ENCODE peak calls at places on chromosomes 2 and 18, in six cellular contexts. One of them, this sample, is unnamed.

GRCh38 chr2:222943820-222944219 is 83.0 kb downstream of the ACSL3 start:
- DNase-seq in A549: no peak
- DNase-seq in mucosa of gallbladder: no peak
- DNase-seq in cardiac muscle cell: peak; percentile 19
- DNase-seq in heart left ventricle: no peak
- DNase-seq in ovary: no peak
- DNase-seq in this sample: no peak

GRCh38 chr2:134465228-134465627 is 211.4 kb downstream of the MGAT5 start:
- DNase-seq in A549: no peak
- DNase-seq in mucosa of gallbladder: no peak
- DNase-seq in cardiac muscle cell: no peak
- DNase-seq in heart left ventricle: peak; percentile 9
- DNase-seq in ovary: no peak
- DNase-seq in this sample: peak; percentile 10

GRCh38 chr2:201858781-201859180 is 52.4 kb downstream of the CDK15 start:
- DNase-seq in A549: no peak
- DNase-seq in mucosa of gallbladder: no peak
- DNase-seq in cardiac muscle cell: peak; percentile 56
- DNase-seq in heart left ventricle: no peak
- DNase-seq in ovary: peak; percentile 57
- DNase-seq in this sample: peak; percentile 28

GRCh38 chr2:206422493-206422892 is 20.8 kb upstream of the ADAM23 start:
- DNase-seq in A549: no peak
- DNase-seq in mucosa of gallbladder: no peak
- DNase-seq in cardiac muscle cell: peak; percentile 80
- DNase-seq in heart left ventricle: no peak
- DNase-seq in ovary: no peak
- DNase-seq in this sample: no peak

GRCh38 chr2:224909885-224910517 is 132.3 kb downstream of the DOCK10 start:
- DNase-seq in A549: peak; percentile 41
- DNase-seq in mucosa of gallbladder: peak; percentile 46
- DNase-seq in cardiac muscle cell: peak; percentile 91
- DNase-seq in heart left ventricle: peak; percentile 41
- DNase-seq in ovary: peak; percentile 72
- DNase-seq in this sample: no peak

GRCh38 chr2:113692698-113693428 is 63.6 kb downstream of the SLC35F5 start:
- DNase-seq in A549: no peak
- DNase-seq in mucosa of gallbladder: no peak
- DNase-seq in cardiac muscle cell: no peak
- DNase-seq in heart left ventricle: no peak
- DNase-seq in ovary: no peak
- DNase-seq in this sample: no peak

GRCh38 chr2:218852911-218853667 is 6.5 kb upstream of the WNT6 start:
- DNase-seq in A549: no peak
- DNase-seq in mucosa of gallbladder: peak; percentile 51
- DNase-seq in cardiac muscle cell: peak; percentile 79
- DNase-seq in heart left ventricle: no peak
- DNase-seq in ovary: no peak
- DNase-seq in this sample: peak; percentile 56

GRCh38 chr2:54386993-54387590 is 69.0 kb upstream of the SPTBN1 start:
- DNase-seq in A549: no peak
- DNase-seq in mucosa of gallbladder: no peak
- DNase-seq in cardiac muscle cell: peak; percentile 69
- DNase-seq in heart left ventricle: peak; percentile 75
- DNase-seq in ovary: no peak
- DNase-seq in this sample: no peak

GRCh38 chr18:21243041-21243431 is 1.0 kb downstream of the GREB1L start:
- DNase-seq in A549: peak; percentile 7
- DNase-seq in mucosa of gallbladder: no peak
- DNase-seq in cardiac muscle cell: peak; percentile 10
- DNase-seq in heart left ventricle: no peak
- DNase-seq in ovary: peak; percentile 25
- DNase-seq in this sample: no peak

GRCh38 chr2:118095610-118096009 is 7.3 kb downstream of the INSIG2 start:
- DNase-seq in A549: no peak
- DNase-seq in mucosa of gallbladder: no peak
- DNase-seq in cardiac muscle cell: peak; percentile 24
- DNase-seq in heart left ventricle: no peak
- DNase-seq in ovary: no peak
- DNase-seq in this sample: no peak

GRCh38 chr2:201396595-201396994 is 39.5 kb upstream of the FLACC1 start:
- DNase-seq in A549: no peak
- DNase-seq in mucosa of gallbladder: no peak
- DNase-seq in cardiac muscle cell: no peak
- DNase-seq in heart left ventricle: no peak
- DNase-seq in ovary: no peak
- DNase-seq in this sample: no peak

GRCh38 chr2:135248611-135249010 is 196.5 kb downstream of the RAB3GAP1 start:
- DNase-seq in A549: no peak
- DNase-seq in mucosa of gallbladder: no peak
- DNase-seq in cardiac muscle cell: no peak
- DNase-seq in heart left ventricle: no peak
- DNase-seq in ovary: no peak
- DNase-seq in this sample: no peak

GRCh38 chr2:118847447-118848172 is at the start of gene EN1:
- DNase-seq in A549: no peak
- DNase-seq in mucosa of gallbladder: no peak
- DNase-seq in cardiac muscle cell: peak; percentile 86
- DNase-seq in heart left ventricle: no peak
- DNase-seq in ovary: no peak
- DNase-seq in this sample: no peak

GRCh38 chr2:230542751-230543150 is 126.8 kb downstream of the SP100 start:
- DNase-seq in A549: no peak
- DNase-seq in mucosa of gallbladder: no peak
- DNase-seq in cardiac muscle cell: peak; percentile 87
- DNase-seq in heart left ventricle: no peak
- DNase-seq in ovary: no peak
- DNase-seq in this sample: no peak

GRCh38 chr2:132438650-132439030 is 22.0 kb downstream of the GPR39 start:
- DNase-seq in A549: peak; percentile 82
- DNase-seq in mucosa of gallbladder: no peak
- DNase-seq in cardiac muscle cell: peak; percentile 58
- DNase-seq in heart left ventricle: no peak
- DNase-seq in ovary: no peak
- DNase-seq in this sample: no peak

GRCh38 chr2:161870531-161870930 is 203.5 kb downstream of the DPP4 start:
- DNase-seq in A549: no peak
- DNase-seq in mucosa of gallbladder: no peak
- DNase-seq in cardiac muscle cell: no peak
- DNase-seq in heart left ventricle: no peak
- DNase-seq in ovary: no peak
- DNase-seq in this sample: no peak

GRCh38 chr2:172664766-172665165 is 70.9 kb upstream of the RAPGEF4 start:
- DNase-seq in A549: no peak
- DNase-seq in mucosa of gallbladder: no peak
- DNase-seq in cardiac muscle cell: no peak
- DNase-seq in heart left ventricle: no peak
- DNase-seq in ovary: no peak
- DNase-seq in this sample: no peak

GRCh38 chr2:68870215-68870614 is 982 bp downstream of the BMP10 start:
- DNase-seq in A549: no peak
- DNase-seq in mucosa of gallbladder: no peak
- DNase-seq in cardiac muscle cell: peak; percentile 31
- DNase-seq in heart left ventricle: no peak
- DNase-seq in ovary: no peak
- DNase-seq in this sample: no peak

GRCh38 chr2:183242937-183243336 is 118.7 kb downstream of the NUP35 start:
- DNase-seq in A549: no peak
- DNase-seq in mucosa of gallbladder: no peak
- DNase-seq in cardiac muscle cell: peak; percentile 19
- DNase-seq in heart left ventricle: no peak
- DNase-seq in ovary: no peak
- DNase-seq in this sample: no peak

GRCh38 chr18:8603663-8604520 is 5.3 kb upstream of the RAB12 start:
- DNase-seq in A549: no peak
- DNase-seq in mucosa of gallbladder: no peak
- DNase-seq in cardiac muscle cell: no peak
- DNase-seq in heart left ventricle: no peak
- DNase-seq in ovary: no peak
- DNase-seq in this sample: no peak

GRCh38 chr2:231951452-231951851 is 10.1 kb upstream of the DIS3L2 start:
- DNase-seq in A549: no peak
- DNase-seq in mucosa of gallbladder: no peak
- DNase-seq in cardiac muscle cell: no peak
- DNase-seq in heart left ventricle: no peak
- DNase-seq in ovary: no peak
- DNase-seq in this sample: no peak

GRCh38 chr2:44171018-44171417 is 2.3 kb downstream of the PPM1B start:
- DNase-seq in A549: no peak
- DNase-seq in mucosa of gallbladder: no peak
- DNase-seq in cardiac muscle cell: peak; percentile 32
- DNase-seq in heart left ventricle: no peak
- DNase-seq in ovary: no peak
- DNase-seq in this sample: no peak

GRCh38 chr2:84556190-84556589 is 39.9 kb downstream of the DNAH6 start:
- DNase-seq in A549: no peak
- DNase-seq in mucosa of gallbladder: no peak
- DNase-seq in cardiac muscle cell: no peak
- DNase-seq in heart left ventricle: no peak
- DNase-seq in ovary: no peak
- DNase-seq in this sample: no peak

GRCh38 chr2:228875152-228875875 is 395.8 kb downstream of the PID1 start:
- DNase-seq in A549: no peak
- DNase-seq in mucosa of gallbladder: no peak
- DNase-seq in cardiac muscle cell: peak; percentile 19
- DNase-seq in heart left ventricle: no peak
- DNase-seq in ovary: no peak
- DNase-seq in this sample: no peak

GRCh38 chr2:20940481-20940795 is 103.4 kb downstream of the APOB start:
- DNase-seq in A549: no peak
- DNase-seq in mucosa of gallbladder: no peak
- DNase-seq in cardiac muscle cell: no peak
- DNase-seq in heart left ventricle: no peak
- DNase-seq in ovary: no peak
- DNase-seq in this sample: no peak

GRCh38 chr2:10647886-10648605 is 41.7 kb downstream of the NOL10 start:
- DNase-seq in A549: no peak
- DNase-seq in mucosa of gallbladder: no peak
- DNase-seq in cardiac muscle cell: peak; percentile 30
- DNase-seq in heart left ventricle: no peak
- DNase-seq in ovary: no peak
- DNase-seq in this sample: no peak

GRCh38 chr2:20592106-20593071 is 58.5 kb downstream of the HS1BP3 start:
- DNase-seq in A549: no peak
- DNase-seq in mucosa of gallbladder: no peak
- DNase-seq in cardiac muscle cell: no peak
- DNase-seq in heart left ventricle: no peak
- DNase-seq in ovary: peak; percentile 34
- DNase-seq in this sample: no peak

GRCh38 chr18:75208836-75209128 is 157 bp downstream of the PTGR3 start:
- DNase-seq in A549: no peak
- DNase-seq in mucosa of gallbladder: no peak
- DNase-seq in cardiac muscle cell: no peak
- DNase-seq in heart left ventricle: no peak
- DNase-seq in ovary: no peak
- DNase-seq in this sample: no peak

GRCh38 chr2:98324181-98324580 is 22.1 kb upstream of the CNGA3 start:
- DNase-seq in A549: no peak
- DNase-seq in mucosa of gallbladder: no peak
- DNase-seq in cardiac muscle cell: no peak
- DNase-seq in heart left ventricle: no peak
- DNase-seq in ovary: no peak
- DNase-seq in this sample: no peak

GRCh38 chr2:113700186-113700841 is 56.1 kb downstream of the SLC35F5 start:
- DNase-seq in A549: no peak
- DNase-seq in mucosa of gallbladder: no peak
- DNase-seq in cardiac muscle cell: peak; percentile 51
- DNase-seq in heart left ventricle: peak; percentile 43
- DNase-seq in ovary: no peak
- DNase-seq in this sample: no peak

GRCh38 chr2:132617989-132618388 is 52.0 kb downstream of the LYPD1 start:
- DNase-seq in A549: no peak
- DNase-seq in mucosa of gallbladder: no peak
- DNase-seq in cardiac muscle cell: no peak
- DNase-seq in heart left ventricle: no peak
- DNase-seq in ovary: no peak
- DNase-seq in this sample: no peak

GRCh38 chr2:40658917-40659316 is 207.0 kb upstream of the SLC8A1 start:
- DNase-seq in A549: no peak
- DNase-seq in mucosa of gallbladder: no peak
- DNase-seq in cardiac muscle cell: peak; percentile 30
- DNase-seq in heart left ventricle: no peak
- DNase-seq in ovary: no peak
- DNase-seq in this sample: no peak

GRCh38 chr2:224885836-224886547 is 156.3 kb downstream of the DOCK10 start:
- DNase-seq in A549: no peak
- DNase-seq in mucosa of gallbladder: no peak
- DNase-seq in cardiac muscle cell: peak; percentile 66
- DNase-seq in heart left ventricle: no peak
- DNase-seq in ovary: no peak
- DNase-seq in this sample: no peak

GRCh38 chr2:11102956-11103860 is 52.1 kb upstream of the SLC66A3 start:
- DNase-seq in A549: no peak
- DNase-seq in mucosa of gallbladder: no peak
- DNase-seq in cardiac muscle cell: no peak
- DNase-seq in heart left ventricle: no peak
- DNase-seq in ovary: no peak
- DNase-seq in this sample: no peak

GRCh38 chr2:143422681-143423080 is 293.5 kb downstream of the ARHGAP15 start:
- DNase-seq in A549: no peak
- DNase-seq in mucosa of gallbladder: no peak
- DNase-seq in cardiac muscle cell: no peak
- DNase-seq in heart left ventricle: no peak
- DNase-seq in ovary: no peak
- DNase-seq in this sample: no peak

This sample was measured in colonic mucosa.